ENCODE peak calls at places on chromosomes 3 and 15, in eight cellular contexts. One of them, this sample, is unnamed.

GRCh38 chr3:190155752-190156151 is 35.1 kb upstream of the P3H2 start:
- DNase-seq in nucleus accumbens: no peak
- DNase-seq in COR-L47: no peak
- DNase-seq in Daoy: peak; percentile 6
- DNase-seq in C1 segment of cervical spinal cord: no peak
- DNase-seq in ACHN: no peak
- DNase-seq in GM03348: no peak
- DNase-seq in HEK293T: no peak
- DNase-seq in this sample: peak; percentile 88

GRCh38 chr3:113295463-113295862 is 84.1 kb downstream of the BOC start:
- DNase-seq in nucleus accumbens: no peak
- DNase-seq in COR-L47: no peak
- DNase-seq in Daoy: no peak
- DNase-seq in C1 segment of cervical spinal cord: no peak
- DNase-seq in ACHN: no peak
- DNase-seq in GM03348: no peak
- DNase-seq in HEK293T: no peak
- DNase-seq in this sample: no peak

GRCh38 chr3:24591661-24592555 is 97.3 kb upstream of the THRB start:
- DNase-seq in nucleus accumbens: no peak
- DNase-seq in COR-L47: no peak
- DNase-seq in Daoy: peak; percentile 52
- DNase-seq in C1 segment of cervical spinal cord: no peak
- DNase-seq in ACHN: no peak
- DNase-seq in GM03348: peak; percentile 49
- DNase-seq in HEK293T: no peak
- DNase-seq in this sample: peak; percentile 39

GRCh38 chr15:76330281-76330680 is 6.3 kb upstream of the ISL2 start:
- DNase-seq in nucleus accumbens: no peak
- DNase-seq in COR-L47: peak; percentile 40
- DNase-seq in Daoy: peak; percentile 63
- DNase-seq in C1 segment of cervical spinal cord: no peak
- DNase-seq in ACHN: peak; percentile 67
- DNase-seq in GM03348: peak; percentile 73
- DNase-seq in HEK293T: peak; percentile 76
- DNase-seq in this sample: peak; percentile 53

GRCh38 chr3:67015702-67016500 is 17.8 kb downstream of the KBTBD8 start:
- DNase-seq in nucleus accumbens: no peak
- DNase-seq in COR-L47: no peak
- DNase-seq in Daoy: no peak
- DNase-seq in C1 segment of cervical spinal cord: no peak
- DNase-seq in ACHN: no peak
- DNase-seq in GM03348: no peak
- DNase-seq in HEK293T: no peak
- DNase-seq in this sample: no peak

GRCh38 chr15:101396484-101397261 is 92.8 kb downstream of the PCSK6 start:
- DNase-seq in nucleus accumbens: no peak
- DNase-seq in COR-L47: no peak
- DNase-seq in Daoy: no peak
- DNase-seq in C1 segment of cervical spinal cord: no peak
- DNase-seq in ACHN: no peak
- DNase-seq in GM03348: no peak
- DNase-seq in HEK293T: no peak
- DNase-seq in this sample: no peak

GRCh38 chr15:38545179-38545578 is 19.4 kb downstream of the RASGRP1 start:
- DNase-seq in nucleus accumbens: no peak
- DNase-seq in COR-L47: no peak
- DNase-seq in Daoy: no peak
- DNase-seq in C1 segment of cervical spinal cord: no peak
- DNase-seq in ACHN: no peak
- DNase-seq in GM03348: no peak
- DNase-seq in HEK293T: no peak
- DNase-seq in this sample: no peak

GRCh38 chr3:195075199-195075940 is 195.6 kb downstream of the XXYLT1 start:
- DNase-seq in nucleus accumbens: no peak
- DNase-seq in COR-L47: no peak
- DNase-seq in Daoy: no peak
- DNase-seq in C1 segment of cervical spinal cord: no peak
- DNase-seq in ACHN: no peak
- DNase-seq in GM03348: peak; percentile 45
- DNase-seq in HEK293T: no peak
- DNase-seq in this sample: no peak

GRCh38 chr3:55169608-55170010 is 241.8 kb upstream of the LRTM1 start:
- DNase-seq in nucleus accumbens: no peak
- DNase-seq in COR-L47: no peak
- DNase-seq in Daoy: peak; percentile 89
- DNase-seq in C1 segment of cervical spinal cord: no peak
- DNase-seq in ACHN: peak; percentile 74
- DNase-seq in GM03348: peak; percentile 72
- DNase-seq in HEK293T: no peak
- DNase-seq in this sample: peak; percentile 23

GRCh38 chr15:74203914-74204431 is 1.4 kb upstream of the STRA6 start:
- DNase-seq in nucleus accumbens: no peak
- DNase-seq in COR-L47: peak; percentile 20
- DNase-seq in Daoy: peak; percentile 93
- DNase-seq in C1 segment of cervical spinal cord: no peak
- DNase-seq in ACHN: no peak
- DNase-seq in GM03348: no peak
- DNase-seq in HEK293T: no peak
- DNase-seq in this sample: peak; percentile 74

GRCh38 chr15:93028111-93028631 is 60.8 kb downstream of the RGMA start:
- DNase-seq in nucleus accumbens: no peak
- DNase-seq in COR-L47: no peak
- DNase-seq in Daoy: no peak
- DNase-seq in C1 segment of cervical spinal cord: no peak
- DNase-seq in ACHN: no peak
- DNase-seq in GM03348: peak; percentile 40
- DNase-seq in HEK293T: no peak
- DNase-seq in this sample: no peak

GRCh38 chr3:57120040-57120802 is 44.9 kb downstream of the IL17RD start:
- DNase-seq in nucleus accumbens: no peak
- DNase-seq in COR-L47: no peak
- DNase-seq in Daoy: no peak
- DNase-seq in C1 segment of cervical spinal cord: no peak
- DNase-seq in ACHN: no peak
- DNase-seq in GM03348: no peak
- DNase-seq in HEK293T: no peak
- DNase-seq in this sample: no peak

GRCh38 chr15:82849556-82850241 is 40.3 kb downstream of the WHAMM start:
- DNase-seq in nucleus accumbens: peak; percentile 16
- DNase-seq in COR-L47: peak; percentile 59
- DNase-seq in Daoy: peak; percentile 83
- DNase-seq in C1 segment of cervical spinal cord: peak; percentile 23
- DNase-seq in ACHN: peak; percentile 82
- DNase-seq in GM03348: peak; percentile 89
- DNase-seq in HEK293T: peak; percentile 85
- DNase-seq in this sample: peak; percentile 64

GRCh38 chr3:46677096-46677702 is 16.3 kb downstream of the ALS2CL start:
- DNase-seq in nucleus accumbens: no peak
- DNase-seq in COR-L47: no peak
- DNase-seq in Daoy: no peak
- DNase-seq in C1 segment of cervical spinal cord: no peak
- DNase-seq in ACHN: no peak
- DNase-seq in GM03348: peak; percentile 36
- DNase-seq in HEK293T: no peak
- DNase-seq in this sample: no peak

GRCh38 chr3:73350988-73351387 is 273.8 kb downstream of the PDZRN3 start:
- DNase-seq in nucleus accumbens: no peak
- DNase-seq in COR-L47: no peak
- DNase-seq in Daoy: no peak
- DNase-seq in C1 segment of cervical spinal cord: no peak
- DNase-seq in ACHN: no peak
- DNase-seq in GM03348: no peak
- DNase-seq in HEK293T: no peak
- DNase-seq in this sample: no peak

GRCh38 chr3:165519687-165520086 is 317.5 kb downstream of the BCHE start:
- DNase-seq in nucleus accumbens: no peak
- DNase-seq in COR-L47: no peak
- DNase-seq in Daoy: no peak
- DNase-seq in C1 segment of cervical spinal cord: no peak
- DNase-seq in ACHN: no peak
- DNase-seq in GM03348: no peak
- DNase-seq in HEK293T: no peak
- DNase-seq in this sample: no peak

GRCh38 chr3:179526989-179527391 is 35.7 kb upstream of the ACTL6A start:
- DNase-seq in nucleus accumbens: no peak
- DNase-seq in COR-L47: peak; percentile 79
- DNase-seq in Daoy: peak; percentile 68
- DNase-seq in C1 segment of cervical spinal cord: no peak
- DNase-seq in ACHN: peak; percentile 8
- DNase-seq in GM03348: peak; percentile 69
- DNase-seq in HEK293T: peak; percentile 45
- DNase-seq in this sample: peak; percentile 19

GRCh38 chr3:144566320-144566719 is 594.7 kb downstream of the DIPK2A start:
- DNase-seq in nucleus accumbens: no peak
- DNase-seq in COR-L47: no peak
- DNase-seq in Daoy: no peak
- DNase-seq in C1 segment of cervical spinal cord: no peak
- DNase-seq in ACHN: no peak
- DNase-seq in GM03348: no peak
- DNase-seq in HEK293T: no peak
- DNase-seq in this sample: no peak

GRCh38 chr3:30513374-30514152 is 92.8 kb upstream of the TGFBR2 start:
- DNase-seq in nucleus accumbens: no peak
- DNase-seq in COR-L47: no peak
- DNase-seq in Daoy: no peak
- DNase-seq in C1 segment of cervical spinal cord: no peak
- DNase-seq in ACHN: no peak
- DNase-seq in GM03348: no peak
- DNase-seq in HEK293T: no peak
- DNase-seq in this sample: no peak

GRCh38 chr3:138213373-138214085 is 26.4 kb downstream of the ARMC8 start:
- DNase-seq in nucleus accumbens: no peak
- DNase-seq in COR-L47: no peak
- DNase-seq in Daoy: no peak
- DNase-seq in C1 segment of cervical spinal cord: no peak
- DNase-seq in ACHN: no peak
- DNase-seq in GM03348: no peak
- DNase-seq in HEK293T: no peak
- DNase-seq in this sample: no peak

GRCh38 chr15:74783072-74783807 is 1.4 kb downstream of the CSK start:
- DNase-seq in nucleus accumbens: no peak
- DNase-seq in COR-L47: no peak
- DNase-seq in Daoy: no peak
- DNase-seq in C1 segment of cervical spinal cord: no peak
- DNase-seq in ACHN: no peak
- DNase-seq in GM03348: peak; percentile 52
- DNase-seq in HEK293T: no peak
- DNase-seq in this sample: peak; percentile 53

GRCh38 chr3:179811321-179812095 is 158.7 kb downstream of the USP13 start:
- DNase-seq in nucleus accumbens: peak; percentile 6
- DNase-seq in COR-L47: peak; percentile 71
- DNase-seq in Daoy: peak; percentile 72
- DNase-seq in C1 segment of cervical spinal cord: no peak
- DNase-seq in ACHN: peak; percentile 72
- DNase-seq in GM03348: peak; percentile 79
- DNase-seq in HEK293T: peak; percentile 50
- DNase-seq in this sample: peak; percentile 62

GRCh38 chr3:30970183-30970582 is 75.7 kb upstream of the GADL1 start:
- DNase-seq in nucleus accumbens: no peak
- DNase-seq in COR-L47: peak; percentile 6
- DNase-seq in Daoy: no peak
- DNase-seq in C1 segment of cervical spinal cord: no peak
- DNase-seq in ACHN: peak; percentile 24
- DNase-seq in GM03348: peak; percentile 20
- DNase-seq in HEK293T: no peak
- DNase-seq in this sample: peak; percentile 11

GRCh38 chr15:22888120-22888859 is 49.8 kb downstream of the NIPA2 start:
- DNase-seq in nucleus accumbens: no peak
- DNase-seq in COR-L47: no peak
- DNase-seq in Daoy: peak; percentile 76
- DNase-seq in C1 segment of cervical spinal cord: no peak
- DNase-seq in ACHN: peak; percentile 72
- DNase-seq in GM03348: peak; percentile 91
- DNase-seq in HEK293T: no peak
- DNase-seq in this sample: no peak

GRCh38 chr3:12508316-12508715 is 24.0 kb downstream of the TSEN2 start:
- DNase-seq in nucleus accumbens: no peak
- DNase-seq in COR-L47: no peak
- DNase-seq in Daoy: peak; percentile 92
- DNase-seq in C1 segment of cervical spinal cord: no peak
- DNase-seq in ACHN: peak; percentile 76
- DNase-seq in GM03348: peak; percentile 89
- DNase-seq in HEK293T: no peak
- DNase-seq in this sample: peak; percentile 9

GRCh38 chr3:112979244-112979832 is 4.4 kb upstream of the CD200R1 start:
- DNase-seq in nucleus accumbens: no peak
- DNase-seq in COR-L47: peak; percentile 41
- DNase-seq in Daoy: peak; percentile 12
- DNase-seq in C1 segment of cervical spinal cord: no peak
- DNase-seq in ACHN: peak; percentile 36
- DNase-seq in GM03348: peak; percentile 34
- DNase-seq in HEK293T: peak; percentile 15
- DNase-seq in this sample: peak; percentile 26

GRCh38 chr15:100842756-100843730 is 36.6 kb upstream of the ALDH1A3 start:
- DNase-seq in nucleus accumbens: no peak
- DNase-seq in COR-L47: no peak
- DNase-seq in Daoy: no peak
- DNase-seq in C1 segment of cervical spinal cord: no peak
- DNase-seq in ACHN: no peak
- DNase-seq in GM03348: peak; percentile 40
- DNase-seq in HEK293T: no peak
- DNase-seq in this sample: peak; percentile 70

GRCh38 chr3:9808345-9809037 is 1.6 kb upstream of the TTLL3 start:
- DNase-seq in nucleus accumbens: no peak
- DNase-seq in COR-L47: peak; percentile 29
- DNase-seq in Daoy: peak; percentile 32
- DNase-seq in C1 segment of cervical spinal cord: no peak
- DNase-seq in ACHN: peak; percentile 51
- DNase-seq in GM03348: peak; percentile 52
- DNase-seq in HEK293T: peak; percentile 48
- DNase-seq in this sample: peak; percentile 62

GRCh38 chr3:43079536-43080332 is 26.1 kb downstream of the POMGNT2 start:
- DNase-seq in nucleus accumbens: no peak
- DNase-seq in COR-L47: no peak
- DNase-seq in Daoy: no peak
- DNase-seq in C1 segment of cervical spinal cord: no peak
- DNase-seq in ACHN: no peak
- DNase-seq in GM03348: no peak
- DNase-seq in HEK293T: no peak
- DNase-seq in this sample: no peak

GRCh38 chr3:159077860-159078259 is 276.0 kb downstream of the MFSD1 start:
- DNase-seq in nucleus accumbens: no peak
- DNase-seq in COR-L47: no peak
- DNase-seq in Daoy: no peak
- DNase-seq in C1 segment of cervical spinal cord: no peak
- DNase-seq in ACHN: peak; percentile 78
- DNase-seq in GM03348: peak; percentile 56
- DNase-seq in HEK293T: no peak
- DNase-seq in this sample: no peak

GRCh38 chr3:49133226-49133951 is 539 bp upstream of the LAMB2 start:
- DNase-seq in nucleus accumbens: peak; percentile 58
- DNase-seq in COR-L47: peak; percentile 37
- DNase-seq in Daoy: peak; percentile 82
- DNase-seq in C1 segment of cervical spinal cord: peak; percentile 60
- DNase-seq in ACHN: peak; percentile 84
- DNase-seq in GM03348: peak; percentile 94
- DNase-seq in HEK293T: peak; percentile 86
- DNase-seq in this sample: peak; percentile 79

This sample was measured in SW480.